ENCODE peak calls at places on chromosome 17, in five cellular contexts. V, E, W, I and C are unnamed samples.

GRCh38 chr17:77691216-77692085 is 267.1 kb upstream of the TNRC6C start:
- DNase-seq in W (no peak), E (no peak), I (no peak), V (no peak), C (no peak)

GRCh38 chr17:77968788-77969187 is 10.3 kb downstream of the TNRC6C start:
- DNase-seq in V (no peak), W (no peak), E (no peak), I (no peak), C (no peak)

GRCh38 chr17:67491009-67491677 is 114.1 kb downstream of the PITPNC1 start:
- DNase-seq in V (peak; percentile 98), W (peak; percentile 54), I (no peak), E (peak; percentile 93), C (no peak)

GRCh38 chr17:55451758-55452468 is 30.3 kb upstream of the MMD start:
- DNase-seq in V (no peak), W (no peak), E (peak; percentile 66), I (no peak), C (no peak)

GRCh38 chr17:77352441-77352840 is 211.7 kb downstream of the SEC14L1 start:
- DNase-seq in I (no peak), W (no peak), E (no peak), V (no peak), C (no peak)

GRCh38 chr17:12983986-12984932 is 33.6 kb downstream of the ELAC2 start:
- DNase-seq in E (peak; percentile 78), V (peak; percentile 85), I (no peak), W (no peak), C (no peak)

GRCh38 chr17:28189667-28190066 is 129.3 kb upstream of the TMEM97 start:
- DNase-seq in V (no peak), W (peak; percentile 75), I (no peak), E (no peak), C (no peak)

GRCh38 chr17:73532441-73532901 is 111.8 kb downstream of the SDK2 start:
- DNase-seq in V (no peak), W (no peak), I (no peak), E (no peak), C (no peak)

GRCh38 chr17:56098746-56099145 is 54.5 kb upstream of the ANKFN1 start:
- DNase-seq in V (no peak), I (no peak), W (no peak), E (no peak), C (no peak)

GRCh38 chr17:68906638-68907037 is 48.6 kb downstream of the ABCA8 start:
- DNase-seq in W (no peak), I (no peak), V (no peak), E (no peak), C (no peak)

GRCh38 chr17:81256616-81257015 is 17.5 kb downstream of the NDUFAF8 start:
- DNase-seq in W (no peak), E (no peak), V (peak; percentile 11), I (no peak), C (no peak)

GRCh38 chr17:50863221-50863843 is 2.8 kb downstream of the TOB1 start:
- DNase-seq in V (no peak), E (no peak), W (peak; percentile 28), I (no peak), C (no peak)

GRCh38 chr17:82949984-82950383 is 110.2 kb upstream of the ZNF750 start:
- DNase-seq in W (no peak), E (no peak), I (no peak), V (no peak), C (no peak)

GRCh38 chr17:72560303-72561247 is 439.8 kb downstream of the SOX9 start:
- DNase-seq in E (no peak), V (no peak), W (peak; percentile 15), I (peak; percentile 5), C (no peak)

GRCh38 chr17:52145496-52145895 is 13.0 kb downstream of the CA10 start:
- DNase-seq in I (no peak), E (no peak), V (no peak), W (no peak), C (no peak)

GRCh38 chr17:82244413-82245140 is 15.7 kb downstream of the SLC16A3 start:
- DNase-seq in E (no peak), V (no peak), W (peak; percentile 38), I (no peak), C (no peak)

GRCh38 chr17:80539022-80539421 is 5.6 kb upstream of the RPTOR start:
- DNase-seq in V (no peak), W (peak; percentile 11), I (no peak), E (no peak), C (no peak)

GRCh38 chr17:28057731-28058246 is 15.3 kb downstream of the NLK start:
- DNase-seq in E (peak; percentile 43), I (no peak), W (no peak), V (no peak), C (no peak)

GRCh38 chr17:8004899-8005298 is 2.5 kb downstream of the GUCY2D start:
- DNase-seq in V (peak; percentile 31), I (no peak), E (peak; percentile 49), W (no peak), C (no peak)

GRCh38 chr17:40458001-40458791 is 14.9 kb downstream of the IGFBP4 start:
- DNase-seq in V (peak; percentile 83), E (peak; percentile 67), W (no peak), I (no peak), C (no peak)

GRCh38 chr17:45574376-45574775 is 83.9 kb upstream of the PLEKHM1 start:
- DNase-seq in V (peak; percentile 49), W (no peak), E (peak; percentile 56), I (no peak), C (no peak)

GRCh38 chr17:51064061-51064735 is 56.5 kb downstream of the SPAG9 start:
- DNase-seq in I (no peak), W (peak; percentile 45), E (no peak), V (no peak), C (no peak)

GRCh38 chr17:54662978-54663876 is 237.4 kb upstream of the TOM1L1 start:
- DNase-seq in W (no peak), V (no peak), I (no peak), E (no peak), C (no peak)

GRCh38 chr17:57401556-57402488 is 145.5 kb downstream of the MSI2 start:
- DNase-seq in I (no peak), V (no peak), W (no peak), E (no peak), C (no peak)

GRCh38 chr17:65057520-65058075 is 1.1 kb upstream of the GNA13 start:
- DNase-seq in V (no peak), W (no peak), E (no peak), I (no peak), C (no peak)

GRCh38 chr17:17386143-17386800 is 83.1 kb downstream of the NT5M start:
- DNase-seq in V (no peak), E (no peak), W (no peak), I (no peak), C (no peak)

GRCh38 chr17:82964851-82965341 is 114.5 kb upstream of the METRNL start:
- DNase-seq in E (no peak), W (no peak), V (no peak), I (no peak), C (no peak)

GRCh38 chr17:80913928-80914821 is 77.5 kb upstream of the CHMP6 start:
- DNase-seq in V (no peak), I (no peak), W (no peak), E (no peak), C (no peak)

GRCh38 chr17:4537451-4538235 is 17.5 kb downstream of the MYBBP1A start:
- DNase-seq in E (no peak), W (no peak), V (no peak), I (no peak), C (no peak)

GRCh38 chr17:76243826-76244679 is 3.8 kb upstream of the RNF157 start:
- DNase-seq in W (no peak), I (no peak), E (no peak), V (no peak), C (no peak)

GRCh38 chr17:37813753-37814152 is 68.9 kb upstream of the HNF1B start:
- DNase-seq in W (peak; percentile 10), V (peak; percentile 56), E (peak; percentile 97), I (no peak), C (no peak)

GRCh38 chr17:57441270-57441600 is 184.9 kb downstream of the MSI2 start:
- DNase-seq in V (no peak), I (no peak), W (no peak), E (no peak), C (no peak)

GRCh38 chr17:39939588-39940419 is 12.3 kb downstream of the LRRC3C start:
- DNase-seq in W (peak; percentile 31), I (no peak), E (peak; percentile 72), V (peak; percentile 59), C (no peak)

GRCh38 chr17:28925912-28926365 is 23.1 kb upstream of the DHRS13 start:
- DNase-seq in E (no peak), I (no peak), V (peak; percentile 71), W (peak; percentile 88), C (no peak)

GRCh38 chr17:64662774-64663367 is 764 bp upstream of the SMURF2 start:
- DNase-seq in E (no peak), I (no peak), W (no peak), V (no peak), C (peak; percentile 70)

GRCh38 chr17:11305524-11305923 is 64.5 kb downstream of the SHISA6 start:
- DNase-seq in V (no peak), E (no peak), W (no peak), I (no peak), C (no peak)